ENCODE peak calls at places on chromosome 13, in four cellular contexts. M is brain microvascular endothelial cell; E is activated CD8-positive, alpha-beta T cell treated with anti-CD3 and anti-CD28 coated beads for 36 hours; F is glutamatergic neuron. V is an unnamed sample.

GRCh38 chr13:97316390-97316789 is 94.3 kb downstream of the MBNL2 start:
- DNase-seq in E (no peak), M (no peak), F (no peak), V (no peak)

GRCh38 chr13:48938308-48938943 is 37.3 kb upstream of the FNDC3A start:
- DNase-seq in F (no peak), E (no peak), M (no peak), V (no peak)

GRCh38 chr13:113992276-113993005 is 18.6 kb upstream of the C13orf46 start:
- DNase-seq in E (no peak), F (no peak), M (no peak), V (peak)

GRCh38 chr13:110676511-110677204 is 29.3 kb downstream of the CARS2 start:
- DNase-seq in F (no peak), E (peak), M (no peak), V (no peak)

GRCh38 chr13:23699271-23699670 is 129.1 kb downstream of the TNFRSF19 start:
- DNase-seq in E (no peak), F (no peak), M (no peak), V (no peak)

GRCh38 chr13:60267498-60268202 is 103.9 kb upstream of the DIAPH3 start:
- DNase-seq in M (no peak), E (peak), F (no peak), V (no peak)

GRCh38 chr13:111872475-111873150 is 194.3 kb upstream of the SOX1 start:
- DNase-seq in E (no peak), M (no peak), F (no peak), V (peak)

GRCh38 chr13:43036386-43037220 is 13.2 kb downstream of the DNAJC15 start:
- DNase-seq in F (no peak), M (no peak), E (no peak), V (no peak)

GRCh38 chr13:68125087-68125480 is 894.9 kb upstream of the PCDH9 start:
- DNase-seq in F (no peak), E (no peak), M (no peak), V (no peak)

GRCh38 chr13:113792821-113793717 is 34.0 kb downstream of the TMEM255B start:
- DNase-seq in F (no peak), M (no peak), E (no peak), V (no peak)

GRCh38 chr13:69571606-69572323 is 535.9 kb upstream of the ATXN8OS start:
- DNase-seq in E (no peak), M (no peak), F (no peak), V (no peak)

GRCh38 chr13:114296902-114297301 is 15.5 kb downstream of the UPF3A start:
- DNase-seq in F (no peak), M (no peak), E (no peak), V (no peak)

GRCh38 chr13:110554946-110555345 is 6.6 kb downstream of the RAB20 start:
- DNase-seq in F (no peak), E (no peak), M (no peak), V (no peak)

GRCh38 chr13:23386533-23386932 is 47.0 kb downstream of the SACS start:
- DNase-seq in M (no peak), E (peak), F (no peak), V (no peak)

DNA sequence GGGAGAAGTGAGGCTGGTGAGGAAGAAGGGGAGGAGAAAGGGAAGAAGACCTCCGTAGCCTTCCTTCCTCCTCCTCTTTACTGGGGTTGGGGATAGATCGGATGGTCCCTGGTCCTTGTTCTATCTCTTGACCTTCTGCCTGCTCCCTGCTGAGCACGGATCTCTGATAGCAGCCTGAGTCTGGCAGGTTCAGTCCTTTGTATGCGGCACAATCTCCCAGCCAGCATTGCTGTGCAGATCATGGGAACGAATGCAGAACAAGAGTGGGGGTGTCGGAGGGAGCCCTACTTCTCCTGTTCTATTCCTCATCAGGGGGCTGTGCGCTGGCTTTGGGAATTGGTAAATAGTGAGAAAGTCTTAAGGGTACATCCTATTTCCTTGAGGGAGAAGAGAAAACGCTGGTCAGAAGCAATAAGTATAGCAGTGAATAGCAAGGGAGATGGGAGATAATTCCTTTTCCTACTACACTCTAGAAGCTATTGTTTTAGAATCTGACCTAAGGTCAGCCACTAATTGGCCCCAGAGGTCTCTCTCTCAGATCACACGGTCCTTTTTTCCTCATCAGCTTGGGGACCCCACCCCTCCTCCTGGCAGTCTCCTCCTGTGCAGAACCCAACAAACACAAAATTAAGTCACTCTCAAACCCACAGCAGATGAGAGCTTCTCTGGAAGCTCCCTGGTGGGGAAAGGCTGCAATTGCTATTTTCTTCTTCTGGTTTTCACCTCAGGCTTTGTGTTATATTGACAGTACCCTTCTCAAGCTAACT is 41.0 kb downstream of the KL start:
- DNase-seq in M (peak), E (no peak), F (peak), V (no peak)
- TF ChIP-seq CTCF in M (peak), E (no peak), F (peak), V (peak)

DNA sequence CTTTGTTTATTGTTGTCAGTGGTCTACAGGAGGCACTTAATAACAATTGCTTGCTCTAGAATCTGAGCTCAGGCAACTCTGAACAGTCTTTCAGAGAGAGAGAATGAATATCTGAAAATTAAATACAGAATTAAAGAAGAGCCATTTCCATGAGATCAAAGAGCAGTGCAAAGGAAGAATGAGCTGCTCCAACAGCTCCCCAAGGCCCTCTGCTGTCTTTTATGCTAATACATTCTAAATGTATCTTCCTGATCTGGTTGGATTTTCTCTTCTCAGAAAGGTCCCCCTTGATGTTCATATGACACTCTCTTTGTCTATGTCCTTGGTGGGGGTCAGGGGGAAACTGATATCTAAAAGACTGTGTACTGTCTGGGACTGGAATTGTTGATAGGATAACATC is 1029.6 kb downstream of the PCDH9 start:
- DNase-seq in F (no peak), M (peak), E (no peak), V (no peak)
- TF ChIP-seq CTCF in F (no peak), M (peak), E (no peak), V (peak)

GRCh38 chr13:30581582-30581981 is 36.1 kb upstream of the USPL1 start:
- DNase-seq in F (no peak), M (no peak), E (peak), V (no peak)
- TF ChIP-seq CTCF in F (no peak), M (peak), E (peak), V (peak)

GRCh38 chr13:45683701-45684100 is 18.4 kb upstream of the CBY2 start:
- DNase-seq in F (no peak), E (no peak), M (no peak), V (no peak)
- TF ChIP-seq CTCF in F (no peak), E (no peak), M (peak), V (peak)

GRCh38 chr13:39777527-39778061 is 122.1 kb downstream of the COG6 start:
- DNase-seq in F (no peak), M (peak), E (peak), V (no peak)
- TF ChIP-seq CTCF in F (peak), M (peak), E (peak), V (peak)

DNA sequence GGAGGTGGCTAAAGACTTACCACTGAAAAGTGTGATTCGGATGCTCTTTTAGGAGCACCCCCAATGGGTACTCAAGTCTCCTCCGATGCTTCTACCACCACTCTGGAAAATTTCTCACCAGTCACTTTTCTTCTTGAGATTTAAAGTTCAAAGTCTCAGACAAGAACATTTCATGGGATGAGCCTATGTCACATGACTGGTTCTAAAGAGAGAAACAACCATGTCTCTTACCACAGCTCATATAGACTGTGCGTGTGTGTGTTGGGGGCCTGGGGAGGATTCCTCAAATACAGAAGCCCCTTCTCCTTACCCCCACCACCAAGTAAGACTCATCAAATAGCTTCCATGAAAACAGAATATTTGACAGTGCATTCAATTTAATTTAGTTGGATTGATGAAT is 181.7 kb upstream of the MIR17HG start:
- DNase-seq in M (no peak), F (no peak), E (no peak), V (no peak)
- TF ChIP-seq CTCF in M (no peak), F (no peak), E (no peak), V (no peak)

GRCh38 chr13:99956473-99957349 is 14.9 kb downstream of the ZIC5 start:
- DNase-seq in M (no peak), F (no peak), E (peak), V (no peak)
- TF ChIP-seq CTCF in M (no peak), F (no peak), E (no peak), V (peak)

GRCh38 chr13:104823071-104823470 is 1712.4 kb downstream of the EFNB2 start:
- DNase-seq in F (no peak), E (no peak), M (no peak), V (no peak)
- TF ChIP-seq CTCF in F (no peak), E (no peak), M (no peak), V (no peak)

GRCh38 chr13:52650731-52651130 is 1.9 kb upstream of the SUGT1 start:
- DNase-seq in E (no peak), F (no peak), M (no peak), V (no peak)

GRCh38 chr13:52646967-52647366 is 4.7 kb downstream of the HNRNPA1L2 start:
- DNase-seq in F (no peak), M (no peak), E (no peak), V (no peak)

GRCh38 chr13:52652170-52652979 is at the start of gene SUGT1:
- DNase-seq in E (peak), M (peak), F (peak), V (peak)

GRCh38 chr13:52651880-52652169 is 811 bp upstream of the SUGT1 start:
- DNase-seq in F (no peak), E (no peak), M (no peak), V (no peak)

GRCh38 chr13:52652980-52653303 is 306 bp downstream of the SUGT1 start:
- DNase-seq in F (no peak), M (no peak), E (no peak), V (no peak)
- TF ChIP-seq CTCF in F (peak), M (no peak), E (no peak), V (peak)